ENCODE peak calls at places on chromosomes 5 and 9, in seven cellular contexts. One of them, this sample, is unnamed.

GRCh38 chr9:77977210-77977611 is 54.4 kb downstream of the GNAQ start:
- DNase-seq in adipocyte: peak; percentile 80
- DNase-seq in H9: peak; percentile 68
- DNase-seq in heart right ventricle: peak; percentile 65
- DNase-seq in ovary: peak; percentile 67
- DNase-seq in IMR-90: peak; percentile 73
- DNase-seq in mucosa of descending colon: peak; percentile 76
- DNase-seq in this sample: peak; percentile 21

GRCh38 chr9:124969401-124969800 is 28.5 kb upstream of the GOLGA1 start:
- DNase-seq in adipocyte: peak; percentile 20
- DNase-seq in H9: no peak
- DNase-seq in heart right ventricle: no peak
- DNase-seq in ovary: no peak
- DNase-seq in IMR-90: no peak
- DNase-seq in mucosa of descending colon: no peak
- DNase-seq in this sample: no peak

GRCh38 chr5:40841068-40841805 is at the start of gene CARD6:
- DNase-seq in adipocyte: peak; percentile 45
- DNase-seq in H9: no peak
- DNase-seq in heart right ventricle: no peak
- DNase-seq in ovary: no peak
- DNase-seq in IMR-90: peak; percentile 31
- DNase-seq in mucosa of descending colon: peak; percentile 21
- DNase-seq in this sample: no peak

GRCh38 chr5:36494756-36495637 is 111.4 kb upstream of the SLC1A3 start:
- DNase-seq in adipocyte: no peak
- DNase-seq in H9: no peak
- DNase-seq in heart right ventricle: no peak
- DNase-seq in ovary: no peak
- DNase-seq in IMR-90: peak; percentile 23
- DNase-seq in mucosa of descending colon: no peak
- DNase-seq in this sample: no peak

GRCh38 chr5:146344155-146345118 is 5.8 kb downstream of the POU4F3 start:
- DNase-seq in adipocyte: no peak
- DNase-seq in H9: peak; percentile 95
- DNase-seq in heart right ventricle: peak; percentile 18
- DNase-seq in ovary: no peak
- DNase-seq in IMR-90: no peak
- DNase-seq in mucosa of descending colon: no peak
- DNase-seq in this sample: no peak

GRCh38 chr9:34413229-34413852 is 36.6 kb upstream of the MYORG start:
- DNase-seq in adipocyte: peak; percentile 64
- DNase-seq in H9: peak; percentile 58
- DNase-seq in heart right ventricle: peak; percentile 13
- DNase-seq in ovary: peak; percentile 63
- DNase-seq in IMR-90: peak; percentile 43
- DNase-seq in mucosa of descending colon: peak; percentile 81
- DNase-seq in this sample: no peak

GRCh38 chr5:38447786-38448185 is 108.7 kb downstream of the LIFR start:
- DNase-seq in adipocyte: peak; percentile 62
- DNase-seq in H9: no peak
- DNase-seq in heart right ventricle: no peak
- DNase-seq in ovary: no peak
- DNase-seq in IMR-90: no peak
- DNase-seq in mucosa of descending colon: no peak
- DNase-seq in this sample: no peak

GRCh38 chr5:154370119-154370518 is 75.7 kb upstream of the SAP30L start:
- DNase-seq in adipocyte: peak; percentile 58
- DNase-seq in H9: no peak
- DNase-seq in heart right ventricle: no peak
- DNase-seq in ovary: no peak
- DNase-seq in IMR-90: peak; percentile 56
- DNase-seq in mucosa of descending colon: no peak
- DNase-seq in this sample: no peak

GRCh38 chr5:118981783-118982182 is 6.6 kb downstream of the DTWD2 start:
- DNase-seq in adipocyte: no peak
- DNase-seq in H9: no peak
- DNase-seq in heart right ventricle: no peak
- DNase-seq in ovary: no peak
- DNase-seq in IMR-90: no peak
- DNase-seq in mucosa of descending colon: no peak
- DNase-seq in this sample: no peak

GRCh38 chr5:10036136-10036535 is 213.6 kb downstream of the ATPSCKMT start:
- DNase-seq in adipocyte: peak; percentile 73
- DNase-seq in H9: no peak
- DNase-seq in heart right ventricle: no peak
- DNase-seq in ovary: no peak
- DNase-seq in IMR-90: peak; percentile 58
- DNase-seq in mucosa of descending colon: no peak
- DNase-seq in this sample: no peak

GRCh38 chr9:115595951-115596742 is 478.2 kb upstream of the TNC start:
- DNase-seq in adipocyte: peak; percentile 94
- DNase-seq in H9: no peak
- DNase-seq in heart right ventricle: no peak
- DNase-seq in ovary: no peak
- DNase-seq in IMR-90: peak; percentile 87
- DNase-seq in mucosa of descending colon: no peak
- DNase-seq in this sample: no peak

GRCh38 chr5:148962200-148962550 is 100.7 kb downstream of the SH3TC2 start:
- DNase-seq in adipocyte: no peak
- DNase-seq in H9: no peak
- DNase-seq in heart right ventricle: no peak
- DNase-seq in ovary: no peak
- DNase-seq in IMR-90: peak; percentile 23
- DNase-seq in mucosa of descending colon: no peak
- DNase-seq in this sample: no peak

DNA sequence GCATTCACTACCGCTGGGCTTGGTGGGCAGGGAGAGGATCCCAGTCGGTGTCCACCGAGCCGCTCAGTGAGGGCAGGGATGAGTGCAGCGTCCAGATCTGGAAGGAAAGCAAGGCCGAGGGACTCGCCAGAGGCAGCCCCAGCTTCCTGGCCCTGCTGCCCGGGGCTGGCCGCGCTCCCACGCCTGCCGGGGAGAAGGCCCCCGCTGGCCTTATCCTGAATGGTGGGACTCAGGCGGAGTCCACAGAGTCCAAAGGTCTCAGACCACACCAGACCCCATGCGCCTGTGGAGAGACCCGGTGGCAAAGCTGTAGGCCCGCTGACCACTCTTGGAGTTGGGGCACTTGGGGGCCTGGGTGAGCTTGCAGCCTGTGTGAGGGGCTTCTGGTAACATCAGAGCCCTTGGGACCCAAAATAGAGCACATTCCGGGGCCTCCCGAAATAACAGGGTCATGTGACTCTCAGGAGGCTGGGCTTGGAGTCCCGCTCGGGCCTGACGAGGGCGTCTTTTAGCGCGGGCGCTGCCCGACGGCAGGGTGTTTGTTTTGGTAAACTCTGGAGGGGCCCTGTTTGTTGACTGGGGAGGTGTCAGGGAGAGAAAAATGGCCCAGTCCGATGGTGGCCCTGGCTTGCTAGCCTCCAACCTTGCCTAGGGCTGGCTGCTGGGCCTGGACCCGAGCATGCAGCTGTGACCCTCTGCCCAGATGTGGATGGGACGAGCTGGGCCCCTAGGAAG is 2.8 kb downstream of the RXRA start:
- DNase-seq in adipocyte: no peak
- DNase-seq in H9: no peak
- DNase-seq in heart right ventricle: peak; percentile 69
- DNase-seq in ovary: peak; percentile 68
- DNase-seq in IMR-90: no peak
- DNase-seq in mucosa of descending colon: peak; percentile 76
- DNase-seq in this sample: no peak
- H3K4me1 ChIP-seq in adipocyte: peaks cover 67% of the 10 kb centered on the region
- H3K4me1 ChIP-seq in H9: no peaks in the 10 kb centered on the region
- H3K4me1 ChIP-seq in heart right ventricle: peaks cover 82% of the 10 kb centered on the region
- H3K4me1 ChIP-seq in ovary: peaks cover 45% of the 10 kb centered on the region
- H3K4me1 ChIP-seq in IMR-90: peaks cover 50% of the 10 kb centered on the region
- H3K4me1 ChIP-seq in mucosa of descending colon: peaks cover 66% of the 10 kb centered on the region
- H3K4me1 ChIP-seq in this sample: peaks cover 34% of the 10 kb centered on the region

GRCh38 chr5:111236995-111237394 is 12.8 kb downstream of the CAMK4 start:
- DNase-seq in adipocyte: no peak
- DNase-seq in H9: no peak
- DNase-seq in heart right ventricle: no peak
- DNase-seq in ovary: no peak
- DNase-seq in IMR-90: no peak
- DNase-seq in mucosa of descending colon: no peak
- DNase-seq in this sample: no peak

GRCh38 chr5:111235635-111236034 is 11.5 kb downstream of the CAMK4 start:
- DNase-seq in adipocyte: no peak
- DNase-seq in H9: no peak
- DNase-seq in heart right ventricle: no peak
- DNase-seq in ovary: no peak
- DNase-seq in IMR-90: no peak
- DNase-seq in mucosa of descending colon: no peak
- DNase-seq in this sample: no peak

GRCh38 chr5:111232311-111233049 is 8.3 kb downstream of the CAMK4 start:
- DNase-seq in adipocyte: no peak
- DNase-seq in H9: no peak
- DNase-seq in heart right ventricle: no peak
- DNase-seq in ovary: no peak
- DNase-seq in IMR-90: no peak
- DNase-seq in mucosa of descending colon: no peak
- DNase-seq in this sample: no peak

GRCh38 chr5:111233050-111233370 is 8.8 kb downstream of the CAMK4 start:
- DNase-seq in adipocyte: no peak
- DNase-seq in H9: no peak
- DNase-seq in heart right ventricle: no peak
- DNase-seq in ovary: no peak
- DNase-seq in IMR-90: no peak
- DNase-seq in mucosa of descending colon: no peak
- DNase-seq in this sample: no peak

DNA sequence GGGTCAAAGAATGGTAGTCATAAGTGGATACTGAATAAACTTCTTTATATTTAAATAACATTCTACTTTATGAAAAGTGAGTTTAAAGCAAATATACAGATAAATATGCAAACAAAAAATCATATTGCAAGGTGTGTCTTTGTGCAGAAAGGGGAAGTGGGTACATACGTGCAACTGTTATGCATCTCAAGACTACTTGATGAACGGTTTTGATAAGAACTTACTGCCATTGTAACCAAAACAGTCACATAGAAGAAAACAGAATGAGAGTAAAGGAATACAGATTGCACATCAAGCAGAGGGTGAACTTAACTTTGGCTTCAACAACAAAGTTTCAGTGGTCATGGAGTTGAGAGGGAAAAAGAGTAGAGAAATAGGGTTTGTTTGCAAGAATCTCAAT is 9.9 kb downstream of the CAMK4 start:
- DNase-seq in adipocyte: no peak
- DNase-seq in H9: no peak
- DNase-seq in heart right ventricle: no peak
- DNase-seq in ovary: no peak
- DNase-seq in IMR-90: no peak
- DNase-seq in mucosa of descending colon: no peak
- DNase-seq in this sample: no peak
- H3K4me1 ChIP-seq in adipocyte: peaks cover 9% of the 10 kb centered on the region
- H3K4me1 ChIP-seq in H9: no peaks in the 10 kb centered on the region
- H3K4me1 ChIP-seq in heart right ventricle: no peaks in the 10 kb centered on the region
- H3K4me1 ChIP-seq in ovary: no peaks in the 10 kb centered on the region
- H3K4me1 ChIP-seq in IMR-90: peaks cover 6% of the 10 kb centered on the region
- H3K4me1 ChIP-seq in mucosa of descending colon: peaks cover 3% of the 10 kb centered on the region
- H3K4me1 ChIP-seq in this sample: no peaks in the 10 kb centered on the region

DNA sequence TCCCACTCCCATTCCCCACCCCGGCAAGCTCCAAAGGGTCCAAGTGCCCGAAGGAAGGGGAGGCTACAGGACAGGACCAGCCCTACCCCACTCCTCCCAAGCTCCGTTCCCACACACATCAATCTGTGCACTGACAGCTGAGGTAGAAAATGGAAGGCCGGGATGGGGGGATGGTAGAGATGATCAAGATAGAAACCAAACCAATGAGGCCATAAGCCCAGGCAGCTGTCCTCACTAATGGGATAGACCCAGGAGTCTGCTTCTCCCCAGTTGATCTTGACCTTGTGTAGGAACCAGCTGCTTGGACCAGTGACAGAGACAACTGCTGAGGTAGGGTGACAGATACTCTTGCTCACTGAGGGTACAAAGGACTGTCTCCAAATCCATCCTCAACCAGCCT is 38.6 kb downstream of the B4GALT1 start:
- DNase-seq in adipocyte: no peak
- DNase-seq in H9: no peak
- DNase-seq in heart right ventricle: no peak
- DNase-seq in ovary: no peak
- DNase-seq in IMR-90: no peak
- DNase-seq in mucosa of descending colon: no peak
- DNase-seq in this sample: no peak
- H3K4me1 ChIP-seq in adipocyte: peaks cover 44% of the 10 kb centered on the region
- H3K4me1 ChIP-seq in H9: no peaks in the 10 kb centered on the region
- H3K4me1 ChIP-seq in heart right ventricle: peaks cover 80% of the 10 kb centered on the region
- H3K4me1 ChIP-seq in ovary: peaks cover 5% of the 10 kb centered on the region
- H3K4me1 ChIP-seq in IMR-90: peaks cover 15% of the 10 kb centered on the region
- H3K4me1 ChIP-seq in mucosa of descending colon: peaks cover 56% of the 10 kb centered on the region
- H3K4me1 ChIP-seq in this sample: peaks cover 35% of the 10 kb centered on the region

GRCh38 chr9:136527721-136528710 is 17.8 kb downstream of the NOTCH1 start:
- DNase-seq in adipocyte: peak; percentile 22
- DNase-seq in H9: no peak
- DNase-seq in heart right ventricle: no peak
- DNase-seq in ovary: no peak
- DNase-seq in IMR-90: no peak
- DNase-seq in mucosa of descending colon: peak; percentile 78
- DNase-seq in this sample: no peak
- H3K4me1 ChIP-seq in adipocyte: peaks cover 8% of the 10 kb centered on the region
- H3K4me1 ChIP-seq in H9: no peaks in the 10 kb centered on the region
- H3K4me1 ChIP-seq in heart right ventricle: peaks cover 98% of the 10 kb centered on the region
- H3K4me1 ChIP-seq in ovary: no peaks in the 10 kb centered on the region
- H3K4me1 ChIP-seq in IMR-90: peaks cover 2% of the 10 kb centered on the region
- H3K4me1 ChIP-seq in mucosa of descending colon: peaks cover 95% of the 10 kb centered on the region
- H3K4me1 ChIP-seq in this sample: peaks cover 56% of the 10 kb centered on the region

This sample was measured in HCT116.